ENCODE peak calls at places on chromosomes 16 and 17, in eight cellular contexts. Z, H, D, A, C, Y, B and O are unnamed samples.

GRCh38 chr17:31105991-31106390 is 11.2 kb downstream of the NF1 start:
- DNase-seq in Z (no peak), H (no peak), D (no peak), A (no peak), C (no peak), Y (no peak), B (no peak), O (no peak)

GRCh38 chr16:86517033-86517432 is 6.7 kb downstream of the FOXF1 start:
- DNase-seq in Z (no peak), H (no peak), D (no peak), A (no peak), C (no peak), Y (no peak), B (no peak), O (no peak)

GRCh38 chr17:62178579-62178978 is 113.5 kb upstream of the MED13 start:
- DNase-seq in Z (peak; percentile 40), H (no peak), D (no peak), A (no peak), C (peak; percentile 3), Y (peak; percentile 74), B (no peak), O (no peak)

GRCh38 chr16:48053346-48053745 is 102.4 kb downstream of the ABCC12 start:
- DNase-seq in Z (peak; percentile 32), H (no peak), D (no peak), A (peak; percentile 41), C (peak; percentile 63), Y (peak; percentile 80), B (no peak), O (no peak)

GRCh38 chr17:57309479-57309878 is 53.2 kb downstream of the MSI2 start:
- DNase-seq in Z (no peak), H (no peak), D (no peak), A (no peak), C (no peak), Y (no peak), B (no peak), O (no peak)

GRCh38 chr17:62680541-62681052 is 53.1 kb downstream of the MRC2 start:
- DNase-seq in Z (no peak), H (no peak), D (no peak), A (no peak), C (no peak), Y (no peak), B (no peak), O (no peak)

GRCh38 chr17:31488264-31488981 is 96.9 kb downstream of the RAB11FIP4 start:
- DNase-seq in Z (peak; percentile 30), H (no peak), D (peak; percentile 57), A (no peak), C (no peak), Y (no peak), B (no peak), O (no peak)

GRCh38 chr17:74309902-74310301 is 16.1 kb upstream of the KIF19 start:
- DNase-seq in Z (no peak), H (no peak), D (no peak), A (no peak), C (no peak), Y (no peak), B (no peak), O (no peak)

GRCh38 chr16:86089986-86090385 is 191.0 kb downstream of the IRF8 start:
- DNase-seq in Z (no peak), H (no peak), D (peak; percentile 8), A (no peak), C (no peak), Y (no peak), B (no peak), O (no peak)

GRCh38 chr16:85536073-85536410 is 77.1 kb upstream of the GSE1 start:
- DNase-seq in Z (peak; percentile 71), H (no peak), D (no peak), A (no peak), C (no peak), Y (peak; percentile 70), B (no peak), O (no peak)

GRCh38 chr16:21283521-21284289 is 5.6 kb upstream of the CRYM start:
- DNase-seq in Z (peak; percentile 11), H (peak; percentile 38), D (peak; percentile 50), A (peak; percentile 80), C (peak; percentile 34), Y (peak; percentile 82), B (no peak), O (no peak)

GRCh38 chr17:49604314-49604869 is 28.7 kb downstream of the NXPH3 start:
- DNase-seq in Z (no peak), H (no peak), D (no peak), A (no peak), C (no peak), Y (no peak), B (no peak), O (no peak)

GRCh38 chr16:58123896-58124600 is 5.1 kb downstream of the CFAP20 start:
- DNase-seq in Z (no peak), H (no peak), D (no peak), A (no peak), C (no peak), Y (no peak), B (no peak), O (no peak)

GRCh38 chr16:89613101-89613953 is at the start of gene DPEP1:
- DNase-seq in Z (no peak), H (no peak), D (no peak), A (no peak), C (no peak), Y (peak; percentile 66), B (no peak), O (peak; percentile 41)

GRCh38 chr16:49597796-49598195 is 224.2 kb downstream of the C16orf78 start:
- DNase-seq in Z (no peak), H (no peak), D (no peak), A (no peak), C (no peak), Y (no peak), B (no peak), O (no peak)

GRCh38 chr17:63998050-63998720 is at the start of gene PRR29:
- DNase-seq in Z (peak; percentile 80), H (peak; percentile 73), D (peak; percentile 56), A (peak; percentile 97), C (peak; percentile 41), Y (peak; percentile 79), B (peak; percentile 74), O (peak; percentile 68)

GRCh38 chr16:72480926-72481325 is 309.0 kb upstream of the PMFBP1 start:
- DNase-seq in Z (no peak), H (no peak), D (no peak), A (no peak), C (no peak), Y (peak; percentile 42), B (no peak), O (no peak)

GRCh38 chr16:10879681-10880589 is 2.9 kb downstream of the CIITA start:
- DNase-seq in Z (no peak), H (no peak), D (no peak), A (no peak), C (no peak), Y (no peak), B (no peak), O (no peak)

GRCh38 chr17:64148699-64149098 is 18.8 kb upstream of the ERN1 start:
- DNase-seq in Z (no peak), H (no peak), D (no peak), A (no peak), C (no peak), Y (peak; percentile 51), B (no peak), O (no peak)

GRCh38 chr17:72743037-72743467 is 349.4 kb downstream of the SLC39A11 start:
- DNase-seq in Z (no peak), H (no peak), D (no peak), A (peak; percentile 47), C (no peak), Y (no peak), B (no peak), O (no peak)

GRCh38 chr17:36001862-36002603 is 680 bp upstream of the CCL15 start:
- DNase-seq in Z (no peak), H (no peak), D (no peak), A (no peak), C (no peak), Y (no peak), B (no peak), O (no peak)

GRCh38 chr16:47037396-47037745 is 63.9 kb upstream of the DNAJA2 start:
- DNase-seq in Z (peak; percentile 33), H (no peak), D (peak; percentile 37), A (peak; percentile 48), C (no peak), Y (no peak), B (no peak), O (no peak)

GRCh38 chr17:82917656-82918345 is 78.0 kb upstream of the ZNF750 start:
- DNase-seq in Z (peak; percentile 44), H (no peak), D (no peak), A (peak; percentile 86), C (peak; percentile 33), Y (peak; percentile 27), B (peak; percentile 46), O (no peak)

GRCh38 chr16:5479925-5480324 is 382.3 kb upstream of the EEF2KMT start:
- DNase-seq in Z (no peak), H (no peak), D (no peak), A (peak; percentile 21), C (no peak), Y (no peak), B (no peak), O (peak; percentile 75)

GRCh38 chr16:88534731-88535141 is 35.5 kb upstream of the ZC3H18 start:
- DNase-seq in Z (peak; percentile 61), H (no peak), D (peak; percentile 43), A (peak; percentile 73), C (peak; percentile 13), Y (peak; percentile 72), B (peak; percentile 33), O (no peak)

GRCh38 chr17:49223517-49224197 is 6.9 kb downstream of the PHOSPHO1 start:
- DNase-seq in Z (peak; percentile 64), H (no peak), D (peak; percentile 69), A (peak; percentile 89), C (peak; percentile 27), Y (peak; percentile 61), B (peak; percentile 62), O (no peak)

GRCh38 chr16:79301036-79301435 is 299.5 kb downstream of the MAF start:
- DNase-seq in Z (no peak), H (no peak), D (no peak), A (peak; percentile 34), C (no peak), Y (no peak), B (no peak), O (no peak)

GRCh38 chr17:77332981-77333685 is 192.4 kb downstream of the SEC14L1 start:
- DNase-seq in Z (no peak), H (no peak), D (peak; percentile 33), A (no peak), C (peak; percentile 74), Y (peak; percentile 95), B (no peak), O (no peak)

GRCh38 chr16:85898521-85899442 is at the start of gene IRF8:
- DNase-seq in Z (peak; percentile 57), H (no peak), D (peak; percentile 46), A (peak; percentile 83), C (peak; percentile 17), Y (peak; percentile 50), B (peak; percentile 73), O (no peak)

GRCh38 chr16:89919535-89920406 is 1.1 kb downstream of the MC1R start:
- DNase-seq in Z (no peak), H (no peak), D (no peak), A (no peak), C (no peak), Y (no peak), B (no peak), O (no peak)

GRCh38 chr17:8119575-8120519 is 1.5 kb upstream of the ALOXE3 start:
- DNase-seq in Z (peak; percentile 82), H (peak; percentile 88), D (peak; percentile 90), A (no peak), C (peak; percentile 89), Y (peak; percentile 92), B (peak; percentile 94), O (peak; percentile 84)

GRCh38 chr17:8421571-8421970 is 14.1 kb upstream of the NDEL1 start:
- DNase-seq in Z (no peak), H (no peak), D (no peak), A (no peak), C (no peak), Y (peak; percentile 12), B (no peak), O (no peak)